ENCODE peak calls at places on chromosomes 2 and 18, in five cellular contexts. M, Y, W, J and S are unnamed samples.

GRCh38 chr2:219662566-219662965 is 35.1 kb downstream of the SLC4A3 start:
- DNase-seq in M (peak; percentile 83), W (no peak), Y (no peak), J (no peak), S (no peak)

GRCh38 chr2:227127236-227127635 is 36.8 kb downstream of the COL4A4 start:
- DNase-seq in J (peak; percentile 51), Y (no peak), M (no peak), W (no peak), S (no peak)

GRCh38 chr18:6521804-6522418 is 107.2 kb upstream of the L3MBTL4 start:
- DNase-seq in W (peak; percentile 24), Y (no peak), J (peak; percentile 15), M (peak; percentile 49), S (no peak)

GRCh38 chr2:242060212-242060835 is 190.8 kb downstream of the RTP5 start:
- DNase-seq in W (peak; percentile 32), J (no peak), Y (no peak), M (peak; percentile 89), S (no peak)

GRCh38 chr2:5315512-5315911 is 376.7 kb upstream of the SOX11 start:
- DNase-seq in W (no peak), J (peak; percentile 59), M (no peak), Y (no peak), S (no peak)

GRCh38 chr2:26459991-26460612 is 17.8 kb downstream of the OTOF start:
- DNase-seq in Y (no peak), M (no peak), W (no peak), J (no peak), S (no peak)

GRCh38 chr2:71659868-71660518 is 206.6 kb downstream of the DYSF start:
- DNase-seq in M (no peak), Y (no peak), W (no peak), J (no peak), S (no peak)

GRCh38 chr2:199463708-199464613 is 6.2 kb upstream of the SATB2 start:
- DNase-seq in Y (no peak), W (peak; percentile 19), M (no peak), J (no peak), S (no peak)

GRCh38 chr2:46344696-46345095 is 47.5 kb downstream of the EPAS1 start:
- DNase-seq in M (no peak), Y (no peak), W (no peak), J (no peak), S (no peak)

GRCh38 chr2:209719034-209719433 is 52.6 kb upstream of the UNC80 start:
- DNase-seq in J (no peak), W (no peak), M (no peak), Y (no peak), S (no peak)

GRCh38 chr2:7242189-7242867 is 325.1 kb downstream of the RNF144A start:
- DNase-seq in Y (no peak), M (no peak), W (no peak), J (no peak), S (no peak)

GRCh38 chr2:112692496-112692911 is 28.3 kb upstream of the NT5DC4 start:
- DNase-seq in J (no peak), W (peak; percentile 94), M (peak; percentile 99), Y (peak; percentile 21), S (peak; percentile 15)

GRCh38 chr2:209391776-209392401 is 32.0 kb upstream of the MAP2 start:
- DNase-seq in J (no peak), W (peak; percentile 8), M (no peak), Y (no peak), S (no peak)

GRCh38 chr2:46697830-46698323 is 217.7 kb downstream of the MCFD2 start:
- DNase-seq in M (no peak), Y (no peak), J (no peak), W (no peak), S (no peak)

GRCh38 chr2:195871326-195871725 is 197.3 kb downstream of the DNAH7 start:
- DNase-seq in Y (no peak), M (no peak), J (no peak), W (no peak), S (no peak)

GRCh38 chr2:158232476-158232875 is 130.8 kb downstream of the UPP2 start:
- DNase-seq in M (peak; percentile 63), W (peak; percentile 52), J (no peak), Y (no peak), S (no peak)

GRCh38 chr2:121748202-121748601 is 7.2 kb upstream of the TSN start:
- DNase-seq in J (no peak), W (peak; percentile 41), M (peak; percentile 29), Y (no peak), S (no peak)

GRCh38 chr2:46130511-46130910 is 166.7 kb upstream of the EPAS1 start:
- DNase-seq in Y (no peak), J (no peak), M (no peak), W (no peak), S (no peak)

GRCh38 chr2:233598952-233599351 is 18.5 kb upstream of the UGT1A8 start:
- DNase-seq in M (no peak), Y (no peak), W (no peak), J (no peak), S (no peak)

GRCh38 chr2:101802329-101802728 is 104.8 kb downstream of the MAP4K4 start:
- DNase-seq in Y (no peak), M (peak; percentile 36), J (no peak), W (peak; percentile 50), S (no peak)

GRCh38 chr2:24926602-24927252 is 6.7 kb upstream of the ADCY3 start:
- DNase-seq in W (no peak), M (no peak), Y (peak; percentile 46), J (no peak), S (no peak)

GRCh38 chr2:10056439-10056838 is 13.1 kb downstream of the KLF11 start:
- DNase-seq in Y (no peak), M (no peak), J (no peak), W (no peak), S (no peak)

GRCh38 chr2:119696005-119696404 is 17.0 kb downstream of the TMEM177 start:
- DNase-seq in M (no peak), J (no peak), W (no peak), Y (no peak), S (no peak)

GRCh38 chr2:169415233-169415748 is 53.0 kb upstream of the LRP2 start:
- DNase-seq in Y (no peak), J (no peak), M (no peak), W (no peak), S (no peak)

GRCh38 chr18:213977-214376 is 53.9 kb downstream of the THOC1 start:
- DNase-seq in J (no peak), W (no peak), M (no peak), Y (no peak), S (no peak)

GRCh38 chr2:143433158-143433557 is 303.9 kb downstream of the ARHGAP15 start:
- DNase-seq in M (peak; percentile 7), Y (no peak), J (no peak), W (no peak), S (no peak)

GRCh38 chr18:79508565-79509535 is 113.1 kb downstream of the NFATC1 start:
- DNase-seq in Y (no peak), W (no peak), J (no peak), M (no peak), S (no peak)

GRCh38 chr2:85602476-85603234 is at the start of gene TMEM150A:
- DNase-seq in Y (peak; percentile 88), M (peak; percentile 71), W (peak; percentile 93), J (peak; percentile 66), S (peak; percentile 78)

GRCh38 chr2:45651415-45652089 is at the start of gene PRKCE:
- DNase-seq in W (peak; percentile 69), Y (peak; percentile 59), J (no peak), M (no peak), S (peak; percentile 12)

GRCh38 chr2:46487667-46488333 is 8.4 kb downstream of the TMEM247 start:
- DNase-seq in W (peak; percentile 44), M (peak; percentile 35), J (no peak), Y (no peak), S (no peak)

GRCh38 chr2:107107351-107107750 is 221.4 kb upstream of the ST6GAL2 start:
- DNase-seq in Y (no peak), M (no peak), J (no peak), W (no peak), S (no peak)